ENCODE peak calls at places on chromosomes 5 and 9, in seven cellular contexts. One of them, this sample, is unnamed.

GRCh38 chr9:95074632-95075269 is 242.8 kb downstream of the FANCC start:
- DNase-seq in H9: peak
- DNase-seq in amygdala: no peak
- DNase-seq in GM13976: no peak
- DNase-seq in activated CD4-positive, alpha-beta T cell treated with anti-CD3 and anti-CD28 coated beads, Interleukin-2, amount 50 U/mL, for 24 hours: no peak
- DNase-seq in astrocyte: no peak
- DNase-seq in hepatic stellate cell: no peak
- DNase-seq in this sample: no peak

GRCh38 chr5:58497956-58498942 is 7.0 kb downstream of the GAPT start:
- DNase-seq in H9: peak
- DNase-seq in amygdala: peak
- DNase-seq in GM13976: no peak
- DNase-seq in activated CD4-positive, alpha-beta T cell treated with anti-CD3 and anti-CD28 coated beads, Interleukin-2, amount 50 U/mL, for 24 hours: no peak
- DNase-seq in astrocyte: peak
- DNase-seq in hepatic stellate cell: peak
- DNase-seq in this sample: no peak

GRCh38 chr5:83914199-83914598 is 193.5 kb upstream of the HAPLN1 start:
- DNase-seq in H9: no peak
- DNase-seq in amygdala: no peak
- DNase-seq in GM13976: no peak
- DNase-seq in activated CD4-positive, alpha-beta T cell treated with anti-CD3 and anti-CD28 coated beads, Interleukin-2, amount 50 U/mL, for 24 hours: no peak
- DNase-seq in astrocyte: peak
- DNase-seq in hepatic stellate cell: no peak
- DNase-seq in this sample: no peak

GRCh38 chr5:82274343-82275266 is 3.5 kb downstream of the RPS23 start:
- DNase-seq in H9: peak
- DNase-seq in amygdala: no peak
- DNase-seq in GM13976: no peak
- DNase-seq in activated CD4-positive, alpha-beta T cell treated with anti-CD3 and anti-CD28 coated beads, Interleukin-2, amount 50 U/mL, for 24 hours: no peak
- DNase-seq in astrocyte: no peak
- DNase-seq in hepatic stellate cell: no peak
- DNase-seq in this sample: no peak

GRCh38 chr5:123429993-123430392 is 6.8 kb upstream of the CEP120 start:
- DNase-seq in H9: no peak
- DNase-seq in amygdala: no peak
- DNase-seq in GM13976: no peak
- DNase-seq in activated CD4-positive, alpha-beta T cell treated with anti-CD3 and anti-CD28 coated beads, Interleukin-2, amount 50 U/mL, for 24 hours: no peak
- DNase-seq in astrocyte: peak
- DNase-seq in hepatic stellate cell: no peak
- DNase-seq in this sample: peak

GRCh38 chr5:1419476-1420210 is 25.6 kb downstream of the SLC6A3 start:
- DNase-seq in H9: no peak
- DNase-seq in amygdala: no peak
- DNase-seq in GM13976: no peak
- DNase-seq in activated CD4-positive, alpha-beta T cell treated with anti-CD3 and anti-CD28 coated beads, Interleukin-2, amount 50 U/mL, for 24 hours: no peak
- DNase-seq in astrocyte: no peak
- DNase-seq in hepatic stellate cell: no peak
- DNase-seq in this sample: no peak

GRCh38 chr5:66164044-66164790 is 20.1 kb downstream of the SREK1 start:
- DNase-seq in H9: no peak
- DNase-seq in amygdala: no peak
- DNase-seq in GM13976: no peak
- DNase-seq in activated CD4-positive, alpha-beta T cell treated with anti-CD3 and anti-CD28 coated beads, Interleukin-2, amount 50 U/mL, for 24 hours: no peak
- DNase-seq in astrocyte: no peak
- DNase-seq in hepatic stellate cell: no peak
- DNase-seq in this sample: no peak

GRCh38 chr9:90706230-90706629 is 63.6 kb upstream of the DIRAS2 start:
- DNase-seq in H9: no peak
- DNase-seq in amygdala: no peak
- DNase-seq in GM13976: no peak
- DNase-seq in activated CD4-positive, alpha-beta T cell treated with anti-CD3 and anti-CD28 coated beads, Interleukin-2, amount 50 U/mL, for 24 hours: no peak
- DNase-seq in astrocyte: no peak
- DNase-seq in hepatic stellate cell: no peak
- DNase-seq in this sample: no peak

This sample was measured in PC-9.